ENCODE peak calls at places on chromosomes 3 and 15, in four cellular contexts. O is BJ, L is coronary artery, P is IMR-90. G is an unnamed sample.

GRCh38 chr3:47847256-47847655 is 44.3 kb downstream of the DHX30 start:
- DNase-seq in L (no peak), O (no peak), P (no peak), G (no peak)

GRCh38 chr3:124584552-124585391 is 145.5 kb upstream of the UMPS start:
- DNase-seq in L (peak; percentile 91), O (no peak), P (peak; percentile 22), G (peak; percentile 34)

GRCh38 chr15:85493258-85493657 is 112.9 kb downstream of the AKAP13 start:
- DNase-seq in P (no peak), L (no peak), O (no peak), G (no peak)

GRCh38 chr3:128489860-128490649 is 2.9 kb downstream of the GATA2 start:
- DNase-seq in L (no peak), O (no peak), P (no peak), G (peak; percentile 45)

GRCh38 chr15:88932875-88933330 is 19.7 kb upstream of the MFGE8 start:
- DNase-seq in O (no peak), L (no peak), P (no peak), G (no peak)

GRCh38 chr3:134965849-134966248 is 170.8 kb downstream of the EPHB1 start:
- DNase-seq in L (no peak), P (no peak), O (no peak), G (no peak)

GRCh38 chr3:151328298-151329036 is 882 bp downstream of the P2RY13 start:
- DNase-seq in P (no peak), O (no peak), L (no peak), G (peak; percentile 40)

GRCh38 chr3:149270180-149270579 is 48.6 kb upstream of the CP start:
- DNase-seq in L (no peak), P (peak; percentile 30), O (no peak), G (no peak)

GRCh38 chr3:142553741-142554140 is 24.8 kb downstream of the ATR start:
- DNase-seq in O (no peak), L (no peak), P (no peak), G (no peak)

GRCh38 chr15:100336061-100336460 is 5.7 kb downstream of the ADAMTS17 start:
- DNase-seq in O (no peak), P (no peak), L (no peak), G (no peak)

GRCh38 chr15:61480863-61481262 is 251.8 kb upstream of the RORA start:
- DNase-seq in L (no peak), O (no peak), P (no peak), G (no peak)

GRCh38 chr3:108406661-108407206 is 103.7 kb downstream of the MYH15 start:
- DNase-seq in L (no peak), P (peak; percentile 56), O (no peak), G (peak; percentile 83)

GRCh38 chr3:164018500-164018899 is 1059.8 kb downstream of the SI start:
- DNase-seq in L (no peak), P (no peak), O (no peak), G (no peak)

GRCh38 chr3:67947808-67948508 is 293.5 kb upstream of the SUCLG2 start:
- DNase-seq in P (no peak), O (no peak), L (no peak), G (no peak)

GRCh38 chr3:139948898-139949297 is 13.9 kb downstream of the CLSTN2 start:
- DNase-seq in O (no peak), L (no peak), P (no peak), G (no peak)

GRCh38 chr3:141561426-141562034 is 74.7 kb downstream of the RASA2 start:
- DNase-seq in P (peak; percentile 80), L (no peak), O (peak; percentile 33), G (peak; percentile 86)

GRCh38 chr3:39024497-39024896 is 27.2 kb downstream of the SCN11A start:
- DNase-seq in O (no peak), L (no peak), P (no peak), G (no peak)

GRCh38 chr3:17935217-17935616 is 192.8 kb upstream of the TBC1D5 start:
- DNase-seq in L (no peak), O (no peak), P (no peak), G (peak; percentile 16)

GRCh38 chr3:193407156-193407555 is 28.6 kb upstream of the ATP13A5 start:
- DNase-seq in L (no peak), O (no peak), P (no peak), G (no peak)

GRCh38 chr3:129413687-129414506 is 14.5 kb downstream of the EFCAB12 start:
- DNase-seq in O (peak; percentile 83), P (peak; percentile 99), L (no peak), G (peak; percentile 95)

GRCh38 chr15:51368307-51368706 is 26.9 kb downstream of the GLDN start:
- DNase-seq in P (no peak), O (no peak), L (no peak), G (no peak)

GRCh38 chr3:190370369-190370768 is 17.6 kb upstream of the CLDN16 start:
- DNase-seq in P (no peak), O (no peak), L (no peak), G (no peak)

GRCh38 chr3:142645236-142645793 is 49.1 kb downstream of the PLS1 start:
- DNase-seq in L (no peak), O (no peak), P (peak; percentile 35), G (peak; percentile 31)

GRCh38 chr3:70811880-70812279 is 499.4 kb upstream of the MDFIC2 start:
- DNase-seq in L (no peak), O (peak; percentile 52), P (peak; percentile 81), G (peak; percentile 83)

GRCh38 chr3:155129396-155129795 is 49.3 kb downstream of the MME start:
- DNase-seq in O (no peak), L (no peak), P (no peak), G (no peak)

GRCh38 chr3:34212175-34212574 is 413.7 kb downstream of the PDCD6IP start:
- DNase-seq in O (no peak), L (no peak), P (no peak), G (peak; percentile 76)

GRCh38 chr15:101112336-101113113 is 139.3 kb downstream of the CHSY1 start:
- DNase-seq in L (no peak), P (no peak), O (no peak), G (no peak)

GRCh38 chr15:83396071-83396470 is 51.1 kb upstream of the SH3GL3 start:
- DNase-seq in L (no peak), P (no peak), O (no peak), G (peak; percentile 24)

GRCh38 chr3:98732239-98733054 is 30.7 kb upstream of the ST3GAL6 start:
- DNase-seq in P (no peak), O (no peak), L (no peak), G (peak; percentile 50)

GRCh38 chr3:193940526-193940925 is 195.4 kb upstream of the HES1 start:
- DNase-seq in O (no peak), L (no peak), P (no peak), G (no peak)

GRCh38 chr15:85667491-85668424 is 127.0 kb downstream of the KLHL25 start:
- DNase-seq in O (peak; percentile 99), L (no peak), P (peak; percentile 99), G (peak; percentile 99)

GRCh38 chr3:177595789-177596188 is 398.5 kb upstream of the TBL1XR1 start:
- DNase-seq in P (peak; percentile 93), O (no peak), L (no peak), G (peak; percentile 59)

GRCh38 chr3:184234224-184234623 is 4.8 kb downstream of the VWA5B2 start:
- DNase-seq in P (peak; percentile 83), O (peak; percentile 25), L (no peak), G (peak; percentile 84)

GRCh38 chr3:113745273-113746068 is 578 bp downstream of the NAA50 start:
- DNase-seq in O (peak; percentile 62), L (peak; percentile 83), P (peak; percentile 90), G (peak; percentile 95)

GRCh38 chr3:37024820-37025405 is 31.6 kb downstream of the MLH1 start:
- DNase-seq in O (no peak), P (no peak), L (no peak), G (no peak)

GRCh38 chr15:40412095-40412759 is 6.6 kb downstream of the IVD start:
- DNase-seq in L (no peak), O (no peak), P (no peak), G (no peak)

GRCh38 chr3:148178508-148178907 is 519.2 kb upstream of the AGTR1 start:
- DNase-seq in O (no peak), L (no peak), P (no peak), G (no peak)

GRCh38 chr15:96047255-96047931 is 283.1 kb upstream of the NR2F2 start:
- DNase-seq in P (peak; percentile 98), L (no peak), O (peak; percentile 90), G (peak; percentile 81)

GRCh38 chr3:131610174-131610573 is 107.4 kb upstream of the MRPL3 start:
- DNase-seq in O (no peak), L (no peak), P (no peak), G (no peak)

GRCh38 chr3:146589899-146590508 is 15.1 kb downstream of the PLSCR5 start:
- DNase-seq in P (peak; percentile 52), L (no peak), O (no peak), G (peak; percentile 70)

GRCh38 chr3:20842002-20842401 is 656.0 kb upstream of the SGO1 start:
- DNase-seq in O (no peak), L (no peak), P (no peak), G (no peak)
- TF ChIP-seq CTCF in O (no peak), L (no peak), P (no peak), G (no peak)

GRCh38 chr3:197331131-197331530 is 32.7 kb upstream of the DLG1 start:
- DNase-seq in P (no peak), O (no peak), L (no peak), G (peak; percentile 23)
- TF ChIP-seq CTCF in P (no peak), O (peak; percentile 30), L (no peak), G (peak; percentile 6)

GRCh38 chr3:195736866-195737490 is 16.2 kb downstream of the MUC20 start:
- DNase-seq in L (no peak), P (no peak), O (no peak), G (no peak)
- TF ChIP-seq CTCF in L (no peak), P (no peak), O (no peak), G (no peak)

GRCh38 chr15:64095795-64096485 is at the start of gene SNX1:
- DNase-seq in L (peak; percentile 94), P (peak; percentile 94), O (peak; percentile 58), G (peak; percentile 95)
- TF ChIP-seq CTCF in L (no peak), P (no peak), O (no peak), G (no peak)